ENCODE peak calls at places on chromosomes 4 and X, in seven cellular contexts. Q is GM12865; S is lower leg skin; R is RPMI8226; M is EH; H is activated CD4-positive, alpha-beta memory T cell treated with anti-CD3 and anti-CD28 coated beads, Interleukin-2, amount 10 ng/mL, durations not matched to agents 7 days and 5 days; T is AG09309. F is an unnamed sample.

GRCh38 chr4:114598191-114599121 is at the start of gene UGT8:
- DNase-seq in T (no peak), S (no peak), R (peak), Q (peak), H (peak), M (peak), F (peak)

GRCh38 chrX:66399273-66399672 is 235.2 kb downstream of the HEPH start:
- DNase-seq in H (no peak), T (no peak), M (no peak), Q (no peak), S (no peak), R (no peak), F (no peak)

GRCh38 chrX:101359966-101360365 is 11.4 kb upstream of the TIMM8A start:
- DNase-seq in S (no peak), R (no peak), M (peak), T (no peak), H (no peak), Q (no peak), F (no peak)

GRCh38 chrX:13487731-13488505 is 81.5 kb upstream of the EGFL6 start:
- DNase-seq in Q (peak), R (peak), M (peak), S (peak), H (peak), T (peak), F (peak)

GRCh38 chrX:119654112-119654531 is 38.8 kb downstream of the SEPTIN6 start:
- DNase-seq in R (no peak), T (no peak), Q (no peak), H (no peak), M (peak), S (no peak), F (no peak)

GRCh38 chrX:72576161-72576896 is 3.7 kb upstream of the HDAC8 start:
- DNase-seq in Q (no peak), S (no peak), T (peak), R (no peak), M (peak), H (no peak), F (no peak)

GRCh38 chr4:189988892-189989431 is 38.1 kb downstream of the FRG2 start:
- DNase-seq in H (no peak), R (peak), M (no peak), S (no peak), T (no peak), Q (no peak), F (no peak)

GRCh38 chr4:81207793-81208192 is 7.2 kb downstream of the PRKG2 start:
- DNase-seq in T (peak), Q (no peak), H (no peak), R (no peak), S (peak), M (peak), F (no peak)

GRCh38 chr4:3527101-3527913 is 4.9 kb downstream of the LRPAP1 start:
- DNase-seq in S (no peak), R (no peak), T (no peak), Q (peak), M (no peak), H (no peak), F (no peak)

GRCh38 chrX:23792861-23793553 is 10.0 kb downstream of the SAT1 start:
- DNase-seq in H (no peak), Q (no peak), R (no peak), T (no peak), S (no peak), M (no peak), F (no peak)

GRCh38 chrX:68532828-68533227 is 34.0 kb downstream of the YIPF6 start:
- DNase-seq in S (no peak), M (no peak), Q (no peak), H (no peak), T (no peak), R (no peak), F (no peak)

GRCh38 chr4:148415500-148415899 is 26.7 kb downstream of the NR3C2 start:
- DNase-seq in R (no peak), T (no peak), H (no peak), Q (no peak), S (no peak), M (peak), F (peak)

GRCh38 chrX:154378059-154378798 is 866 bp upstream of the EMD start:
- DNase-seq in S (peak), H (peak), M (peak), T (no peak), R (peak), Q (no peak), F (peak)

GRCh38 chrX:139203681-139204575 is 326.6 kb upstream of the F9 start:
- DNase-seq in Q (peak), H (no peak), R (peak), S (no peak), T (no peak), M (peak), F (no peak)

GRCh38 chrX:21656587-21657317 is 1.4 kb downstream of the KLHL34 start:
- DNase-seq in R (no peak), M (no peak), T (no peak), H (no peak), S (no peak), Q (no peak), F (no peak)

GRCh38 chr4:158710814-158711213 is 12.4 kb downstream of the PPID start:
- DNase-seq in R (no peak), S (no peak), T (no peak), M (peak), H (no peak), Q (no peak), F (no peak)

GRCh38 chrX:151899622-151900021 is 13.1 kb upstream of the MAGEA4 start:
- DNase-seq in Q (no peak), S (no peak), T (no peak), M (peak), R (no peak), H (no peak), F (no peak)

GRCh38 chrX:53055244-53055849 is 6.8 kb downstream of the GPR173 start:
- DNase-seq in M (no peak), R (no peak), T (no peak), Q (no peak), S (no peak), H (no peak), F (no peak)

GRCh38 chr4:27779827-27780226 is 919.2 kb downstream of the STIM2 start:
- DNase-seq in T (no peak), H (no peak), M (no peak), Q (no peak), R (no peak), S (no peak), F (no peak)

GRCh38 chrX:102720237-102721168 is at the start of gene GPRASP3:
- DNase-seq in S (peak), M (peak), T (peak), H (peak), Q (peak), R (no peak), F (no peak)

GRCh38 chr4:51999250-51999649 is 20.9 kb downstream of the LRRC66 start:
- DNase-seq in H (no peak), R (no peak), T (no peak), M (no peak), Q (no peak), S (no peak), F (no peak)

GRCh38 chrX:155070663-155070974 is 317 bp downstream of the CMC4 start:
- DNase-seq in Q (no peak), T (no peak), R (no peak), M (no peak), H (no peak), S (no peak), F (no peak)

GRCh38 chr4:167956676-167957075 is 135.7 kb upstream of the ANXA10 start:
- DNase-seq in Q (no peak), R (no peak), T (no peak), H (no peak), M (no peak), S (no peak), F (no peak)

GRCh38 chr4:123599061-123599919 is 202.7 kb downstream of the SPRY1 start:
- DNase-seq in M (peak), S (peak), Q (no peak), R (no peak), H (no peak), T (peak), F (no peak)

GRCh38 chrX:55783723-55784122 is 66.2 kb downstream of the RRAGB start:
- DNase-seq in R (no peak), S (no peak), M (peak), Q (no peak), H (no peak), T (no peak), F (no peak)

GRCh38 chr4:6641164-6641970 is 882 bp downstream of the MRFAP1 start:
- DNase-seq in T (no peak), R (peak), S (peak), M (peak), Q (peak), H (peak), F (peak)

GRCh38 chrX:10025742-10026493 is 58.8 kb downstream of the CLDN34 start:
- DNase-seq in Q (no peak), R (no peak), S (no peak), H (no peak), M (no peak), T (no peak), F (no peak)

F was measured in OCI-LY7.